ENCODE peak calls at places on chromosomes 13 and 19, in ten cellular contexts. J, V, U, M, K, X, D, W, R and Y are unnamed samples.

GRCh38 chr19:2114821-2115220 is 18.1 kb downstream of the IZUMO4 start:
- DNase-seq in W (no peak), V (no peak), J (no peak), D (no peak), M (no peak), K (no peak), X (no peak), U (no peak), R (no peak), Y (no peak)

GRCh38 chr19:6610934-6611370 is 20.0 kb upstream of the CD70 start:
- DNase-seq in J (no peak), R (no peak), W (peak; percentile 99), V (no peak), X (no peak), U (peak; percentile 46), M (no peak), K (no peak), D (no peak), Y (no peak)

GRCh38 chr19:58317481-58318072 is 9.2 kb upstream of the ZSCAN22 start:
- DNase-seq in U (peak; percentile 24), V (no peak), R (no peak), X (peak; percentile 10), K (no peak), M (peak; percentile 64), W (no peak), D (no peak), J (no peak), Y (no peak)

GRCh38 chr13:101115762-101116161 is 300.5 kb downstream of the NALCN start:
- DNase-seq in D (no peak), M (peak; percentile 59), W (peak; percentile 8), U (no peak), K (no peak), V (no peak), X (no peak), J (no peak), R (no peak), Y (no peak)

GRCh38 chr19:16969127-16969526 is 57.5 kb downstream of the CPAMD8 start:
- DNase-seq in W (no peak), K (no peak), R (no peak), M (peak; percentile 2), X (no peak), V (no peak), U (no peak), J (no peak), D (no peak), Y (no peak)

GRCh38 chr19:47363758-47364529 is 14.8 kb downstream of the DHX34 start:
- DNase-seq in J (no peak), M (peak; percentile 5), W (no peak), D (no peak), K (peak; percentile 87), U (no peak), X (no peak), V (no peak), R (no peak), Y (no peak)

GRCh38 chr19:41993612-41994483 is at the start of gene ATP1A3:
- DNase-seq in J (peak; percentile 73), W (no peak), U (peak; percentile 87), V (peak; percentile 49), X (peak; percentile 63), R (peak; percentile 93), M (peak; percentile 18), K (peak; percentile 89), D (no peak), Y (no peak)

GRCh38 chr13:107964356-107964755 is 251.0 kb downstream of the LIG4 start:
- DNase-seq in D (no peak), W (no peak), X (no peak), K (no peak), J (no peak), M (no peak), R (no peak), V (no peak), U (no peak), Y (no peak)

GRCh38 chr19:14167013-14167593 is 30.7 kb upstream of the ASF1B start:
- DNase-seq in U (no peak), W (no peak), K (no peak), M (no peak), X (peak; percentile 14), V (no peak), D (no peak), J (no peak), R (no peak), Y (no peak)

GRCh38 chr13:50149932-50150331 is 134.7 kb downstream of the KCNRG start:
- DNase-seq in W (no peak), U (no peak), J (no peak), R (no peak), X (no peak), V (no peak), K (no peak), M (no peak), D (no peak), Y (no peak)

GRCh38 chr13:44040754-44041100 is 161.0 kb downstream of the LACC1 start:
- DNase-seq in V (no peak), J (no peak), M (no peak), R (no peak), W (no peak), U (no peak), K (no peak), D (no peak), X (no peak), Y (no peak)

GRCh38 chr19:4295972-4296771 is 6.0 kb downstream of the TMIGD2 start:
- DNase-seq in U (no peak), R (no peak), V (no peak), D (no peak), W (no peak), X (no peak), K (no peak), M (no peak), J (no peak), Y (no peak)

GRCh38 chr19:35348909-35349611 is 1.4 kb downstream of the FFAR1 start:
- DNase-seq in W (no peak), M (no peak), U (no peak), V (no peak), K (peak; percentile 75), J (no peak), X (no peak), D (no peak), R (peak; percentile 61), Y (no peak)

GRCh38 chr19:10316229-10317044 is 622 bp upstream of the FDX2 start:
- DNase-seq in R (no peak), W (no peak), K (no peak), X (no peak), D (no peak), J (no peak), M (no peak), V (no peak), U (no peak), Y (no peak)

GRCh38 chr19:58356236-58356970 is 3.1 kb upstream of the A1BG start:
- DNase-seq in D (no peak), X (peak; percentile 48), R (peak; percentile 41), W (no peak), U (peak; percentile 50), M (no peak), V (peak; percentile 25), J (peak; percentile 42), K (no peak), Y (no peak)

GRCh38 chr13:49498211-49498610 is 2.5 kb downstream of the PHF11 start:
- DNase-seq in X (peak; percentile 25), U (no peak), M (no peak), K (no peak), J (no peak), D (no peak), V (no peak), R (no peak), W (no peak), Y (no peak)

GRCh38 chr13:94596575-94596971 is 621 bp upstream of the TGDS start:
- DNase-seq in X (no peak), V (no peak), R (no peak), U (no peak), D (no peak), M (no peak), K (peak; percentile 82), J (no peak), W (no peak), Y (no peak)

GRCh38 chr19:16361926-16362325 is 37.3 kb downstream of the KLF2 start:
- DNase-seq in W (no peak), J (no peak), X (no peak), U (no peak), V (no peak), M (no peak), K (no peak), R (no peak), D (no peak), Y (no peak)

GRCh38 chr19:2529473-2529918 is 53.6 kb downstream of the GADD45B start:
- DNase-seq in X (no peak), V (no peak), W (peak; percentile 82), J (no peak), D (no peak), M (no peak), R (no peak), U (peak; percentile 88), K (peak; percentile 10), Y (no peak)

GRCh38 chr13:60397693-60398437 is 845 bp downstream of the TDRD3 start:
- DNase-seq in X (peak; percentile 49), W (peak; percentile 32), M (peak; percentile 43), D (peak; percentile 37), R (peak; percentile 51), U (peak; percentile 53), V (peak; percentile 49), J (peak; percentile 61), K (peak; percentile 93), Y (peak; percentile 29)

GRCh38 chr19:49441210-49441959 is at the start of gene SLC17A7:
- DNase-seq in D (no peak), M (no peak), W (no peak), R (peak; percentile 75), J (no peak), K (no peak), X (no peak), V (peak; percentile 37), U (no peak), Y (no peak)